ENCODE peak calls at places on chromosome 4, in seven cellular contexts. O is iris pigment epithelial cell, R is endothelial cell, A is hepatocyte, M is COR-L47, F is head of caudate nucleus, Y is SK-MEL-5. T is an unnamed sample.

GRCh38 chr4:48162162-48162561 is 28.1 kb upstream of the TXK start:
- DNase-seq in O (peak; percentile 68), R (no peak), A (no peak), M (no peak), F (no peak), Y (no peak), T (no peak)

GRCh38 chr4:6275898-6276563 is 6.4 kb downstream of the WFS1 start:
- DNase-seq in O (no peak), R (no peak), A (peak; percentile 71), M (no peak), F (no peak), Y (no peak), T (no peak)

GRCh38 chr4:34269593-34269992 is 1974.7 kb downstream of the ARAP2 start:
- DNase-seq in O (no peak), R (no peak), A (no peak), M (no peak), F (no peak), Y (no peak), T (no peak)

GRCh38 chr4:768076-768475 is 57.9 kb downstream of the CPLX1 start:
- DNase-seq in O (no peak), R (no peak), A (no peak), M (no peak), F (no peak), Y (no peak), T (no peak)

GRCh38 chr4:112099701-112100289 is 45.5 kb upstream of the FAM241A start:
- DNase-seq in O (peak; percentile 65), R (no peak), A (peak; percentile 60), M (peak; percentile 38), F (no peak), Y (peak; percentile 68), T (no peak)

GRCh38 chr4:182880387-182881356 is 36.5 kb downstream of the DCTD start:
- DNase-seq in O (peak; percentile 9), R (no peak), A (peak; percentile 30), M (peak; percentile 17), F (peak; percentile 40), Y (peak; percentile 44), T (no peak)

GRCh38 chr4:113476800-113477199 is 284.7 kb downstream of the CAMK2D start:
- DNase-seq in O (no peak), R (no peak), A (no peak), M (no peak), F (no peak), Y (no peak), T (no peak)

GRCh38 chr4:166493828-166494432 is 620.9 kb downstream of the TLL1 start:
- DNase-seq in O (no peak), R (no peak), A (peak; percentile 27), M (no peak), F (no peak), Y (no peak), T (no peak)

GRCh38 chr4:140643571-140644055 is 74.9 kb upstream of the UCP1 start:
- DNase-seq in O (no peak), R (no peak), A (no peak), M (no peak), F (no peak), Y (no peak), T (no peak)

GRCh38 chr4:74612837-74613236 is 167.9 kb downstream of the AREG start:
- DNase-seq in O (no peak), R (no peak), A (no peak), M (no peak), F (no peak), Y (no peak), T (no peak)

GRCh38 chr4:6727081-6727942 is 11.3 kb downstream of the BLOC1S4 start:
- DNase-seq in O (peak; percentile 30), R (no peak), A (peak; percentile 48), M (no peak), F (peak; percentile 90), Y (peak; percentile 94), T (peak; percentile 63)

GRCh38 chr4:3823496-3824341 is 57.5 kb downstream of the ADRA2C start:
- DNase-seq in O (no peak), R (no peak), A (no peak), M (no peak), F (peak; percentile 69), Y (no peak), T (no peak)

GRCh38 chr4:113881256-113881655 is 98.2 kb downstream of the ARSJ start:
- DNase-seq in O (peak; percentile 63), R (no peak), A (no peak), M (no peak), F (no peak), Y (no peak), T (no peak)

GRCh38 chr4:84166486-84166885 is 332.6 kb downstream of the NKX6-1 start:
- DNase-seq in O (no peak), R (no peak), A (no peak), M (no peak), F (no peak), Y (no peak), T (no peak)

GRCh38 chr4:94339779-94340178 is 2.9 kb downstream of the HPGDS start:
- DNase-seq in O (no peak), R (no peak), A (no peak), M (no peak), F (no peak), Y (no peak), T (no peak)

GRCh38 chr4:25970691-25971427 is 56.8 kb downstream of the SMIM20 start:
- DNase-seq in O (peak; percentile 41), R (no peak), A (peak; percentile 50), M (no peak), F (no peak), Y (no peak), T (no peak)

GRCh38 chr4:1285790-1286553 is 3.7 kb upstream of the MAEA start:
- DNase-seq in O (no peak), R (no peak), A (peak; percentile 77), M (no peak), F (peak; percentile 16), Y (peak; percentile 59), T (no peak)

GRCh38 chr4:2634014-2634413 is 97.6 kb downstream of the FAM193A start:
- DNase-seq in O (no peak), R (no peak), A (no peak), M (no peak), F (no peak), Y (no peak), T (no peak)

GRCh38 chr4:8876982-8877779 is 5.5 kb upstream of the HMX1 start:
- DNase-seq in O (no peak), R (no peak), A (no peak), M (no peak), F (no peak), Y (no peak), T (no peak)

GRCh38 chr4:87979810-87980209 is 4.3 kb downstream of the SPP1 start:
- DNase-seq in O (no peak), R (no peak), A (no peak), M (no peak), F (no peak), Y (no peak), T (no peak)

GRCh38 chr4:88219099-88219498 is 60.7 kb upstream of the ABCG2 start:
- DNase-seq in O (peak; percentile 56), R (no peak), A (peak; percentile 70), M (peak; percentile 46), F (no peak), Y (peak; percentile 60), T (no peak)

GRCh38 chr4:136400829-136401228 is 1131.5 kb downstream of the PCDH18 start:
- DNase-seq in O (no peak), R (no peak), A (no peak), M (no peak), F (no peak), Y (no peak), T (no peak)

GRCh38 chr4:3009422-3009821 is 46.1 kb downstream of the GRK4 start:
- DNase-seq in O (peak; percentile 19), R (no peak), A (peak; percentile 40), M (no peak), F (peak; percentile 16), Y (peak; percentile 70), T (no peak)

GRCh38 chr4:139838811-139839210 is 173.2 kb downstream of the MGST2 start:
- DNase-seq in O (no peak), R (no peak), A (no peak), M (no peak), F (no peak), Y (no peak), T (no peak)

GRCh38 chr4:17688011-17688441 is 73.6 kb downstream of the MED28 start:
- DNase-seq in O (no peak), R (no peak), A (no peak), M (no peak), F (peak; percentile 25), Y (peak; percentile 65), T (no peak)

GRCh38 chr4:26058537-26058936 is 144.5 kb downstream of the SMIM20 start:
- DNase-seq in O (no peak), R (no peak), A (peak; percentile 26), M (no peak), F (no peak), Y (peak; percentile 75), T (no peak)

GRCh38 chr4:87239821-87240220 is 19.4 kb upstream of the KLHL8 start:
- DNase-seq in O (no peak), R (no peak), A (no peak), M (no peak), F (no peak), Y (no peak), T (no peak)

GRCh38 chr4:100306018-100306417 is 115.8 kb upstream of the DDIT4L start:
- DNase-seq in O (peak; percentile 76), R (no peak), A (no peak), M (no peak), F (no peak), Y (no peak), T (no peak)

GRCh38 chr4:158162637-158163036 is 10.2 kb downstream of the GASK1B start:
- DNase-seq in O (no peak), R (no peak), A (peak; percentile 48), M (no peak), F (no peak), Y (no peak), T (no peak)

GRCh38 chr4:25953740-25954139 is 39.7 kb downstream of the SMIM20 start:
- DNase-seq in O (peak; percentile 27), R (no peak), A (no peak), M (peak; percentile 28), F (no peak), Y (no peak), T (no peak)

GRCh38 chr4:114146947-114147618 is 167.6 kb upstream of the ARSJ start:
- DNase-seq in O (no peak), R (no peak), A (no peak), M (no peak), F (no peak), Y (no peak), T (no peak)

GRCh38 chr4:167428172-167428571 is 193.9 kb upstream of the SPOCK3 start:
- DNase-seq in O (peak; percentile 1), R (no peak), A (no peak), M (no peak), F (no peak), Y (no peak), T (no peak)

GRCh38 chr4:56686537-56687231 is 5.6 kb upstream of the HOPX start:
- DNase-seq in O (no peak), R (no peak), A (no peak), M (no peak), F (no peak), Y (no peak), T (no peak)